ENCODE peak calls at places on chromosomes 2 and 18, in five cellular contexts. One of them, this sample, is unnamed.

GRCh38 chr2:232893834-232894233 is 23.8 kb downstream of the SNORC start:
- DNase-seq in endothelial cell of umbilical vein: no peak
- DNase-seq in ovary: peak
- DNase-seq in K562: no peak
- DNase-seq in stomach: peak
- DNase-seq in this sample: no peak

GRCh38 chr2:127398239-127398590 is 10.4 kb upstream of the MAP3K2 start:
- DNase-seq in endothelial cell of umbilical vein: peak
- DNase-seq in ovary: peak
- DNase-seq in K562: peak
- DNase-seq in stomach: peak
- DNase-seq in this sample: peak

GRCh38 chr2:101120124-101120996 is 30.8 kb downstream of the TBC1D8 start:
- DNase-seq in stomach: peak
- DNase-seq in endothelial cell of umbilical vein: peak
- DNase-seq in ovary: no peak
- DNase-seq in K562: no peak
- DNase-seq in this sample: peak

GRCh38 chr2:65232636-65233035 is 5.0 kb downstream of the ACTR2 start:
- DNase-seq in ovary: no peak
- DNase-seq in K562: no peak
- DNase-seq in endothelial cell of umbilical vein: peak
- DNase-seq in stomach: no peak
- DNase-seq in this sample: no peak

GRCh38 chr2:165539985-165540384 is 70.5 kb downstream of the CSRNP3 start:
- DNase-seq in endothelial cell of umbilical vein: no peak
- DNase-seq in stomach: no peak
- DNase-seq in K562: no peak
- DNase-seq in ovary: no peak
- DNase-seq in this sample: no peak

GRCh38 chr2:207819021-207819687 is 49.4 kb upstream of the FZD5 start:
- DNase-seq in endothelial cell of umbilical vein: no peak
- DNase-seq in K562: no peak
- DNase-seq in ovary: no peak
- DNase-seq in stomach: no peak
- DNase-seq in this sample: no peak

GRCh38 chr18:45566025-45566740 is 49.1 kb upstream of the SLC14A2 start:
- DNase-seq in ovary: no peak
- DNase-seq in K562: no peak
- DNase-seq in endothelial cell of umbilical vein: no peak
- DNase-seq in stomach: no peak
- DNase-seq in this sample: peak

GRCh38 chr18:77086034-77086433 is 46.5 kb downstream of the MBP start:
- DNase-seq in ovary: no peak
- DNase-seq in endothelial cell of umbilical vein: peak
- DNase-seq in K562: no peak
- DNase-seq in stomach: no peak
- DNase-seq in this sample: peak

GRCh38 chr2:101150306-101151140 is 659 bp downstream of the TBC1D8 start:
- DNase-seq in stomach: peak
- DNase-seq in ovary: peak
- DNase-seq in K562: no peak
- DNase-seq in endothelial cell of umbilical vein: peak
- DNase-seq in this sample: no peak

GRCh38 chr2:209993968-209994367 is 8.5 kb upstream of the RPE start:
- DNase-seq in stomach: no peak
- DNase-seq in ovary: no peak
- DNase-seq in endothelial cell of umbilical vein: no peak
- DNase-seq in K562: no peak
- DNase-seq in this sample: no peak

GRCh38 chr2:216354236-216354788 is 18.0 kb downstream of the MARCHF4 start:
- DNase-seq in stomach: no peak
- DNase-seq in ovary: no peak
- DNase-seq in K562: peak
- DNase-seq in endothelial cell of umbilical vein: no peak
- DNase-seq in this sample: no peak

GRCh38 chr2:204544961-204545860 is at the start of gene PARD3B:
- DNase-seq in endothelial cell of umbilical vein: peak
- DNase-seq in K562: peak
- DNase-seq in ovary: peak
- DNase-seq in stomach: peak
- DNase-seq in this sample: peak

GRCh38 chr2:100730290-100730868 is 89.6 kb upstream of the NPAS2 start:
- DNase-seq in K562: peak
- DNase-seq in stomach: peak
- DNase-seq in endothelial cell of umbilical vein: peak
- DNase-seq in ovary: no peak
- DNase-seq in this sample: no peak

GRCh38 chr2:174688079-174688478 is 76.2 kb downstream of the CHRNA1 start:
- DNase-seq in ovary: no peak
- DNase-seq in endothelial cell of umbilical vein: peak
- DNase-seq in stomach: no peak
- DNase-seq in K562: no peak
- DNase-seq in this sample: no peak

GRCh38 chr2:144523606-144524131 is 3.8 kb upstream of the ZEB2 start:
- DNase-seq in endothelial cell of umbilical vein: peak
- DNase-seq in ovary: peak
- DNase-seq in K562: peak
- DNase-seq in stomach: no peak
- DNase-seq in this sample: no peak

GRCh38 chr2:218401834-218402370 is 2.2 kb downstream of the CTDSP1 start:
- DNase-seq in endothelial cell of umbilical vein: no peak
- DNase-seq in ovary: no peak
- DNase-seq in K562: no peak
- DNase-seq in stomach: no peak
- DNase-seq in this sample: no peak

GRCh38 chr2:75589344-75590105 is 28.8 kb upstream of the EVA1A start:
- DNase-seq in stomach: no peak
- DNase-seq in K562: no peak
- DNase-seq in endothelial cell of umbilical vein: no peak
- DNase-seq in ovary: no peak
- DNase-seq in this sample: no peak

GRCh38 chr2:111938392-111938791 is 40.0 kb downstream of the MERTK start:
- DNase-seq in ovary: no peak
- DNase-seq in stomach: no peak
- DNase-seq in K562: no peak
- DNase-seq in endothelial cell of umbilical vein: peak
- DNase-seq in this sample: no peak

GRCh38 chr2:30661173-30662107 is 145.8 kb downstream of the CAPN13 start:
- DNase-seq in endothelial cell of umbilical vein: no peak
- DNase-seq in stomach: no peak
- DNase-seq in ovary: no peak
- DNase-seq in K562: peak
- DNase-seq in this sample: peak

GRCh38 chr2:33047939-33048338 is 101.2 kb downstream of the LTBP1 start:
- DNase-seq in ovary: no peak
- DNase-seq in K562: no peak
- DNase-seq in endothelial cell of umbilical vein: no peak
- DNase-seq in stomach: no peak
- DNase-seq in this sample: no peak

DNA sequence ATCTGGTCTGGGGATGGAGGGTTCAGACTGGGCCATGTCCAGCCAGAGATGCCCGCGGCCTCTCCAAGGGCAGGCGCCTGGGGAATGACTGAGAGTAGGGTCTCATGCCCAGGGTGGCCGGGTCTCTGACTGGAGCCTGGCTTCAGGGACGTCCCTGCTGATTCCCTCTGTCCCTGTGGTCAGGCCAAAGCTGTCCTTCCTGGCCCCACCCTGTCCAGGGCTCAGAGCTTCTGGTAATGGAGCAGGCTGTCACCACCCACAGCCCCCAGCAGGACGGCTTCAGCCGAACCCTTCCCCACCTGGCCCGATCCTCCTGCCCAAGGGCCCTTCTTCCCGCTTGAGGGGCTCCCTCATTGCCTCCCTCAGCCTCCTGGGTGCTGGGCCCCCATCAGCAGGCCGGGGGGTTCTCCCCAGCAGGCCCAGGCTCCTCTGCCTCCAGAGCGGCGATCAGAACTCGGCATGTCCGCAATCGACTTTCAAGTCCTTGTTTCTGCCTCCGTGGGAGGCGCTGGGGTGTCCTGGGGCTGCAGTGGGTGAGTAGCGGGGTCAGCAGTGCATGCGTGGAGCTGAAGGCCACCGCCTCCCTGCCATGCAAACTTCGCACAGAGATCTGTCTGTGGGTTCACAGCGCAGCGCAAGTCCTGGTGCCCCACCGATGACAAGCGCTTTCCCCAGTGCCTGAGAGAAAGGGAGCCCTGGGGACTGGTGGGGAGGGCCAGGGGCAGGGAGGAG is 18.3 kb downstream of the RAMP1 start:
- DNase-seq in K562: no peak
- DNase-seq in stomach: no peak
- DNase-seq in endothelial cell of umbilical vein: no peak
- DNase-seq in ovary: peak
- DNase-seq in this sample: no peak
- TF ChIP-seq CTCF in K562: no peak
- TF ChIP-seq CTCF in stomach: no peak
- TF ChIP-seq CTCF in endothelial cell of umbilical vein: no peak
- TF ChIP-seq CTCF in ovary: no peak
- TF ChIP-seq CTCF in this sample: no peak

GRCh38 chr2:55519908-55520885 is 679 bp downstream of the CFAP36 start:
- DNase-seq in K562: peak
- DNase-seq in stomach: no peak
- DNase-seq in endothelial cell of umbilical vein: peak
- DNase-seq in ovary: no peak
- DNase-seq in this sample: no peak

DNA sequence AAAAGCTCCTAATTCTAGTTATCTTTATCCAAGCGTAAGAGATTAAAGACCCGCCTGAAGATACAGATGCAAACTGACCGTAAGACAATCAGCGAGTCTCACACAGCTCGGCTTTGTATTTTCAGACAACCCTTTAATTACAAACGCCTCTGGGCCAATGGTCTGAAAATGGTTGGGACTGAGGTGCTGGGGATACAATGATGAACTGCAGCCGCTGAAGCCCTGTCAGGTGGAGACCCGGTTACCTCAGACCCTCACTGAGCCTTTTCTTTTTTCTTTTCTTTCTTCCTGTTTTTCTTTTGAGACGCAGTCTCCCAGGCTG is 711 bp upstream of the CFAP36 start:
- DNase-seq in K562: peak
- DNase-seq in ovary: no peak
- DNase-seq in stomach: no peak
- DNase-seq in endothelial cell of umbilical vein: no peak
- DNase-seq in this sample: no peak
- TF ChIP-seq POLR2A in K562: no peak
- TF ChIP-seq POLR2A in ovary: no peak
- TF ChIP-seq POLR2A in stomach: no peak
- TF ChIP-seq POLR2A in endothelial cell of umbilical vein: no peak
- TF ChIP-seq POLR2A in this sample: no peak

GRCh38 chr18:79949571-79950439 is 1.6 kb downstream of the SLC66A2 start:
- DNase-seq in ovary: peak
- DNase-seq in K562: no peak
- DNase-seq in endothelial cell of umbilical vein: peak
- DNase-seq in stomach: peak
- DNase-seq in this sample: peak

GRCh38 chr18:79952996-79953559 is 1.6 kb upstream of the SLC66A2 start:
- DNase-seq in stomach: peak
- DNase-seq in ovary: peak
- DNase-seq in K562: no peak
- DNase-seq in endothelial cell of umbilical vein: no peak
- DNase-seq in this sample: peak

GRCh38 chr18:79952457-79952995 is 1.1 kb upstream of the SLC66A2 start:
- DNase-seq in endothelial cell of umbilical vein: no peak
- DNase-seq in ovary: peak
- DNase-seq in stomach: peak
- DNase-seq in K562: no peak
- DNase-seq in this sample: no peak

GRCh38 chr18:79950440-79951341 is 762 bp downstream of the SLC66A2 start:
- DNase-seq in endothelial cell of umbilical vein: peak
- DNase-seq in K562: peak
- DNase-seq in stomach: peak
- DNase-seq in ovary: no peak
- DNase-seq in this sample: peak

DNA sequence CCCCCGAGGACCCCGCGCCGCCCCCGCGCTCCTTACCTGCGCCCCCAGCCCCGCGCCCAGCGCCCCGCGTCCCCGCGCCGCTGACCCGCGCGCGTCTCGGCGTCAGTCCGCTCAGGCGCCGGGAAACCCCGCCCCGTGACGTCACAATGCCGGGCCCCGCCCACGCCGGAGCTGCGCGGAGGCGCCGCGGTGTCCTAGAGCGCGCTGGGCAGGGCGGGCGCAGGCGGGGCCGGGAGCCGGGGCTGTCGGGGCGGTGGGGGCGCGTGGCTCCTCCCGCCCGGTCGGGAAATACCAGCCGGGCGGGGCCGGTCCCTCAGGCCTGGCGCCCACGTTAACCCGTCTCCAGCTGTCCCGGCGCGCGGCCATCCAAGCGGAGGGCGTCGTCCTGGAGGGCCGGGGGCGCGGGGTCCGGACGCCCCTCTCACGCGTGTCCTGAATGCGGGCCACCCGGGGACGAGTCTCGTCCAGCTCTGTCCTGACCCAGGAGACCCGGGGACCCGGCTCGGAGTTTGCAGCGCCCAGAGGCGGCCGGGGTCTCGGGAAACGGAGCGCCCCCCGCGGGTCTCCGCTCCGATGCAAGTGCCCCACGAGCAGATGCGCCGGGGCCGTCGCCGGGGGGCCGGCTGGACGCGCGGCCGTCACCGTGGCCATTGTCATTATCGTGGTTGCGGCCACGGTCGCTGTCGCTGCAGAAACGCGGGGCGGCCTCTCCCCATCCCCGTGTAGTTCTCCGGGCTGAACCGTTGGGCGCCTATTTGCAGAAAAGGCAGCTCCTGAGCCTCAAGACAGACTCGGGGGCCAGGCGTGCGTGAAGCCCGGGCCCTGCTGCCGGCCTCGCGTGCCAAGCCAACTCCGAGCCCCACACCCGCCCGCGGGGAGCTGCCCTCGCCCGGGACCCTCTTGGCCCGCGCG is at the start of gene SLC66A2:
- DNase-seq in endothelial cell of umbilical vein: peak
- DNase-seq in ovary: peak
- DNase-seq in K562: peak
- DNase-seq in stomach: peak
- DNase-seq in this sample: peak
- TF ChIP-seq CTCF in endothelial cell of umbilical vein: peak
- TF ChIP-seq CTCF in ovary: no peak
- TF ChIP-seq CTCF in K562: no peak
- TF ChIP-seq CTCF in stomach: no peak
- TF ChIP-seq CTCF in this sample: no peak

DNA sequence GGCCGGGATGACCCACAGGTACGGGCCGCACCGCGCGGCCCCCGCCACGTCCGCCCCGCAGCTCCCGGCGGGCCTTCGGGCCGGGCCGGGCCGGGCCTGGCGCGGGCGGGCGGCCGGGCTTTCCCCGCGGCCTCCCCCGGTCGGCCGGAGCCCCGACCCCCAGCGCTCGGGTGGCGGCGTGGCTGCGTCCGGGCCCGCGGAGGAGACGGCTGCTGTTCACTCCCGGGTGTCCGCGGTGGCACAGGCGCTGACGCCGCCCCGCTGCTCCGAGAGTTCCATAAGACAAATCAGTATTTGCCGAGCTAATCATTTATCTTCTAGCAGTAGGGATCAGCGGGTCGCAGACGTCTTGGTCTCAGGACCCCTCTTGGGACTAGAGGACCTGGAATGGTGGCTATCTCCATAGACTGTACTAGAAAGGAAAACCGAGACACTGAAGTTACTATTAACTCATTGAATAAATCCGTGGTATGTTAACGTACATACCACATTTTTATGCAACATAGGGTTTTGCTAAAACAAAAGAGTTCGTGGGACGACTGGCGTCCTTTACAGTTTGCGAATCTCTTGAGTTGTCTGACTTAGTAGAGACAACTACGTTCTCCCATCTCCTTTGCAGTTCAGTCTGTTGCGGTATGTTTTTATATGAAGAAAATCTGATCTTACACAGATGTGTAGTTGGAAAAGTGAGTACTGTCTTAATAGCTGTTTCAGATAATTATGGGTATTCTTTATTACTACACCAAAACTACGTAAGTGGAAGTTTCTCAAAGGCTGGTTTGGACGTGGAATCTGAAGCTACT is 508 bp downstream of the LIMS1 start:
- DNase-seq in endothelial cell of umbilical vein: peak
- DNase-seq in stomach: peak
- DNase-seq in ovary: peak
- DNase-seq in K562: no peak
- DNase-seq in this sample: no peak
- TF ChIP-seq POLR2A in endothelial cell of umbilical vein: no peak
- TF ChIP-seq POLR2A in stomach: no peak
- TF ChIP-seq POLR2A in ovary: peak
- TF ChIP-seq POLR2A in K562: no peak
- TF ChIP-seq POLR2A in this sample: no peak

This sample was measured in lower leg skin.